ENCODE peak calls at places on chromosomes 1 and 21, in five cellular contexts. One of them, this sample, is unnamed.
A peak's percentile ranks its signal among the peaks of the same experiment; 100 is the strongest.

GRCh38 chr1:45335732-45336365 is 4.1 kb upstream of the TOE1 start:
- DNase-seq in left ventricle myocardium superior: no peak
- DNase-seq in CD4-positive, alpha-beta T cell: no peak
- DNase-seq in stimulated activated CD4-positive, alpha-beta T cell treated with anti-CD3 and anti-CD28 coated beads, Interleukin-1b, Interleukin-23, amount 100 ng/mL, for 4 hours: no peak
- DNase-seq in RCC 7860: no peak
- DNase-seq in this sample: no peak

GRCh38 chr1:208154040-208154439 is 90.1 kb downstream of the PLXNA2 start:
- DNase-seq in left ventricle myocardium superior: no peak
- DNase-seq in CD4-positive, alpha-beta T cell: no peak
- DNase-seq in stimulated activated CD4-positive, alpha-beta T cell treated with anti-CD3 and anti-CD28 coated beads, Interleukin-1b, Interleukin-23, amount 100 ng/mL, for 4 hours: no peak
- DNase-seq in RCC 7860: no peak
- DNase-seq in this sample: no peak

GRCh38 chr1:29593601-29594382 is 357.5 kb downstream of the PTPRU start:
- DNase-seq in left ventricle myocardium superior: no peak
- DNase-seq in CD4-positive, alpha-beta T cell: no peak
- DNase-seq in stimulated activated CD4-positive, alpha-beta T cell treated with anti-CD3 and anti-CD28 coated beads, Interleukin-1b, Interleukin-23, amount 100 ng/mL, for 4 hours: no peak
- DNase-seq in RCC 7860: no peak
- DNase-seq in this sample: no peak

GRCh38 chr1:180136311-180136967 is 18.2 kb upstream of the QSOX1 start:
- DNase-seq in left ventricle myocardium superior: no peak
- DNase-seq in CD4-positive, alpha-beta T cell: no peak
- DNase-seq in stimulated activated CD4-positive, alpha-beta T cell treated with anti-CD3 and anti-CD28 coated beads, Interleukin-1b, Interleukin-23, amount 100 ng/mL, for 4 hours: no peak
- DNase-seq in RCC 7860: no peak
- DNase-seq in this sample: no peak

GRCh38 chr1:229127301-229127700 is 143.6 kb upstream of the RAB4A start:
- DNase-seq in left ventricle myocardium superior: no peak
- DNase-seq in CD4-positive, alpha-beta T cell: no peak
- DNase-seq in stimulated activated CD4-positive, alpha-beta T cell treated with anti-CD3 and anti-CD28 coated beads, Interleukin-1b, Interleukin-23, amount 100 ng/mL, for 4 hours: no peak
- DNase-seq in RCC 7860: peak; percentile 50
- DNase-seq in this sample: no peak

GRCh38 chr1:31521761-31522555 is 54.4 kb upstream of the TINAGL1 start:
- DNase-seq in left ventricle myocardium superior: no peak
- DNase-seq in CD4-positive, alpha-beta T cell: no peak
- DNase-seq in stimulated activated CD4-positive, alpha-beta T cell treated with anti-CD3 and anti-CD28 coated beads, Interleukin-1b, Interleukin-23, amount 100 ng/mL, for 4 hours: no peak
- DNase-seq in RCC 7860: no peak
- DNase-seq in this sample: no peak

GRCh38 chr21:43311303-43311817 is 115.6 kb downstream of the SIK1 start:
- DNase-seq in left ventricle myocardium superior: no peak
- DNase-seq in CD4-positive, alpha-beta T cell: no peak
- DNase-seq in stimulated activated CD4-positive, alpha-beta T cell treated with anti-CD3 and anti-CD28 coated beads, Interleukin-1b, Interleukin-23, amount 100 ng/mL, for 4 hours: no peak
- DNase-seq in RCC 7860: no peak
- DNase-seq in this sample: no peak

GRCh38 chr1:84571150-84571535 is 3.1 kb downstream of the CTBS start:
- DNase-seq in left ventricle myocardium superior: no peak
- DNase-seq in CD4-positive, alpha-beta T cell: no peak
- DNase-seq in stimulated activated CD4-positive, alpha-beta T cell treated with anti-CD3 and anti-CD28 coated beads, Interleukin-1b, Interleukin-23, amount 100 ng/mL, for 4 hours: no peak
- DNase-seq in RCC 7860: no peak
- DNase-seq in this sample: no peak

GRCh38 chr21:33686386-33686785 is 44.1 kb downstream of the ITSN1 start:
- DNase-seq in left ventricle myocardium superior: no peak
- DNase-seq in CD4-positive, alpha-beta T cell: no peak
- DNase-seq in stimulated activated CD4-positive, alpha-beta T cell treated with anti-CD3 and anti-CD28 coated beads, Interleukin-1b, Interleukin-23, amount 100 ng/mL, for 4 hours: no peak
- DNase-seq in RCC 7860: no peak
- DNase-seq in this sample: no peak

GRCh38 chr1:154866257-154866994 is 3.7 kb downstream of the KCNN3 start:
- DNase-seq in left ventricle myocardium superior: no peak
- DNase-seq in CD4-positive, alpha-beta T cell: no peak
- DNase-seq in stimulated activated CD4-positive, alpha-beta T cell treated with anti-CD3 and anti-CD28 coated beads, Interleukin-1b, Interleukin-23, amount 100 ng/mL, for 4 hours: no peak
- DNase-seq in RCC 7860: peak; percentile 57
- DNase-seq in this sample: no peak

GRCh38 chr1:17765444-17766411 is 10.6 kb downstream of the ACTL8 start:
- DNase-seq in left ventricle myocardium superior: no peak
- DNase-seq in CD4-positive, alpha-beta T cell: no peak
- DNase-seq in stimulated activated CD4-positive, alpha-beta T cell treated with anti-CD3 and anti-CD28 coated beads, Interleukin-1b, Interleukin-23, amount 100 ng/mL, for 4 hours: no peak
- DNase-seq in RCC 7860: peak; percentile 96
- DNase-seq in this sample: no peak

GRCh38 chr1:171939730-171940129 is 98.4 kb downstream of the DNM3 start:
- DNase-seq in left ventricle myocardium superior: no peak
- DNase-seq in CD4-positive, alpha-beta T cell: no peak
- DNase-seq in stimulated activated CD4-positive, alpha-beta T cell treated with anti-CD3 and anti-CD28 coated beads, Interleukin-1b, Interleukin-23, amount 100 ng/mL, for 4 hours: no peak
- DNase-seq in RCC 7860: no peak
- DNase-seq in this sample: no peak

GRCh38 chr21:42474043-42474831 is 21.8 kb downstream of the RSPH1 start:
- DNase-seq in left ventricle myocardium superior: no peak
- DNase-seq in CD4-positive, alpha-beta T cell: no peak
- DNase-seq in stimulated activated CD4-positive, alpha-beta T cell treated with anti-CD3 and anti-CD28 coated beads, Interleukin-1b, Interleukin-23, amount 100 ng/mL, for 4 hours: no peak
- DNase-seq in RCC 7860: peak; percentile 88
- DNase-seq in this sample: no peak

GRCh38 chr1:12069616-12070244 is 6.6 kb downstream of the TNFRSF8 start:
- DNase-seq in left ventricle myocardium superior: no peak
- DNase-seq in CD4-positive, alpha-beta T cell: no peak
- DNase-seq in stimulated activated CD4-positive, alpha-beta T cell treated with anti-CD3 and anti-CD28 coated beads, Interleukin-1b, Interleukin-23, amount 100 ng/mL, for 4 hours: no peak
- DNase-seq in RCC 7860: no peak
- DNase-seq in this sample: no peak

GRCh38 chr21:42056468-42056867 is 14.6 kb upstream of the UMODL1 start:
- DNase-seq in left ventricle myocardium superior: no peak
- DNase-seq in CD4-positive, alpha-beta T cell: no peak
- DNase-seq in stimulated activated CD4-positive, alpha-beta T cell treated with anti-CD3 and anti-CD28 coated beads, Interleukin-1b, Interleukin-23, amount 100 ng/mL, for 4 hours: no peak
- DNase-seq in RCC 7860: no peak
- DNase-seq in this sample: no peak